ENCODE peak calls at places on chromosomes 2 and 18, in four cellular contexts. O is spleen, Y is stomach, M is endothelial cell of umbilical vein. U is an unnamed sample.

GRCh38 chr2:84970266-84970955 is 550 bp upstream of the KCMF1 start:
- DNase-seq in O (peak), Y (peak), M (peak), U (no peak)

GRCh38 chr18:13264986-13265900 is 46.7 kb downstream of the LDLRAD4 start:
- DNase-seq in O (no peak), M (no peak), Y (no peak), U (peak)

GRCh38 chr2:96259497-96259921 is 6.3 kb downstream of the TMEM127 start:
- DNase-seq in Y (peak), M (no peak), O (no peak), U (no peak)

GRCh38 chr18:63318882-63319382 is 637 bp downstream of the BCL2 start:
- DNase-seq in Y (no peak), M (peak), O (no peak), U (no peak)

GRCh38 chr2:12502759-12503158 is 214.0 kb upstream of the TRIB2 start:
- DNase-seq in M (no peak), O (no peak), Y (no peak), U (no peak)

GRCh38 chr2:23386422-23387220 is 1.6 kb downstream of the KLHL29 start:
- DNase-seq in Y (no peak), M (peak), O (peak), U (peak)

GRCh38 chr2:54569745-54570296 is 113.7 kb downstream of the SPTBN1 start:
- DNase-seq in Y (peak), O (no peak), M (no peak), U (no peak)

GRCh38 chr2:170823800-170824153 is 7.1 kb downstream of the GAD1 start:
- DNase-seq in O (no peak), Y (no peak), M (no peak), U (no peak)

GRCh38 chr18:33914399-33914798 is 310.3 kb downstream of the NOL4 start:
- DNase-seq in O (no peak), Y (no peak), M (no peak), U (no peak)

GRCh38 chr2:63735263-63735662 is 106.4 kb upstream of the UGP2 start:
- DNase-seq in Y (no peak), M (peak), O (no peak), U (no peak)

GRCh38 chr2:177651833-177652232 is 259.3 kb downstream of the AGPS start:
- DNase-seq in M (peak), O (no peak), Y (no peak), U (no peak)

GRCh38 chr2:30165050-30165520 is 18.3 kb downstream of the YPEL5 start:
- DNase-seq in O (no peak), M (peak), Y (peak), U (no peak)

GRCh38 chr2:172680595-172681176 is 55.0 kb upstream of the RAPGEF4 start:
- DNase-seq in M (peak), O (no peak), Y (no peak), U (no peak)

GRCh38 chr2:42493885-42494433 is at the start of gene KCNG3:
- DNase-seq in M (peak), Y (peak), O (peak), U (no peak)

GRCh38 chr18:49638209-49638785 is 76.4 kb downstream of the LIPG start:
- DNase-seq in O (peak), Y (no peak), M (no peak), U (no peak)

GRCh38 chr2:231364961-231365810 is 30.3 kb upstream of the B3GNT7 start:
- DNase-seq in O (peak), M (peak), Y (no peak), U (no peak)

DNA sequence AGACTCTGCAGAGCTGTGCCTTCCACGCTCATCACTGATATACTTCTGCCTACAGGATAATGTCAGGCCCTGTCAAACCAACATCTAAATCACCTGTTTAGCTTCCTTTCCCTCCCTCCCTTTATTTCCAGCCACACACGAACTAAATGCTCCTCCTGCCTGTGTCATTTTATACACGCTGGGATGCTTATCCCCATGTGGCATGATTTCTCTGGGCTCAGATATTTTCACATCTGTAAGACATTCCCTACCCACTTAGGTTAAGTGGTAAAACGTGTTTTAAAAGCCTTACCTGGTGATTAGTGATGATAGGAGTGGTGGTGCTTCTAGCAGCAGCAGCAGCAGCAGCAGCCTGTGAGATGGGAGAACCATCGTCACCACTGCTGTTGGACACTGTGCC is 301.8 kb downstream of the LRRTM1 start:
- DNase-seq in Y (no peak), O (no peak), M (no peak), U (no peak)
- TF ChIP-seq POLR2AphosphoS5 in Y (no peak), O (no peak), M (no peak), U (no peak)

GRCh38 chr2:238852186-238852869 is 4.4 kb downstream of the TWIST2 start:
- DNase-seq in Y (no peak), M (no peak), O (no peak), U (no peak)
- H3K4me3 ChIP-seq in Y (no peak), M (no peak), O (no peak), U (peak)

GRCh38 chr2:176080540-176081355 is 3.0 kb downstream of the EVX2 start:
- DNase-seq in M (no peak), O (no peak), Y (no peak), U (peak)

GRCh38 chr2:176078440-176079284 is 5.1 kb downstream of the EVX2 start:
- DNase-seq in O (no peak), Y (no peak), M (no peak), U (no peak)

GRCh38 chr2:176079851-176080539 is 3.8 kb downstream of the EVX2 start:
- DNase-seq in Y (no peak), M (no peak), O (no peak), U (no peak)

GRCh38 chr2:176081451-176081992 is 2.2 kb downstream of the EVX2 start:
- DNase-seq in Y (no peak), O (no peak), M (no peak), U (no peak)

GRCh38 chr2:176079285-176079830 is 4.4 kb downstream of the EVX2 start:
- DNase-seq in O (no peak), M (no peak), Y (no peak), U (no peak)
- TF ChIP-seq POLR2AphosphoS5 in O (no peak), M (no peak), Y (no peak), U (no peak)

GRCh38 chr2:39701137-39701536 is 35.4 kb downstream of the TMEM178A start:
- DNase-seq in Y (no peak), M (no peak), O (no peak), U (no peak)
- H3K4me3 ChIP-seq in Y (no peak), M (no peak), O (no peak), U (no peak)

GRCh38 chr2:160419776-160420521 is 73.7 kb downstream of the RBMS1 start:
- DNase-seq in O (no peak), M (peak), Y (no peak), U (no peak)
- TF ChIP-seq POLR2AphosphoS5 in O (no peak), M (no peak), Y (no peak), U (no peak)

GRCh38 chr2:161152302-161152701 is 7.9 kb upstream of the TANK start:
- DNase-seq in Y (no peak), M (no peak), O (no peak), U (no peak)

GRCh38 chr2:161146209-161146775 is 13.9 kb upstream of the TANK start:
- DNase-seq in Y (no peak), M (no peak), O (no peak), U (no peak)

GRCh38 chr2:161146996-161147395 is 13.2 kb upstream of the TANK start:
- DNase-seq in Y (no peak), O (no peak), M (no peak), U (no peak)

GRCh38 chr2:161150704-161151103 is 9.5 kb upstream of the TANK start:
- DNase-seq in O (no peak), M (no peak), Y (no peak), U (no peak)

DNA sequence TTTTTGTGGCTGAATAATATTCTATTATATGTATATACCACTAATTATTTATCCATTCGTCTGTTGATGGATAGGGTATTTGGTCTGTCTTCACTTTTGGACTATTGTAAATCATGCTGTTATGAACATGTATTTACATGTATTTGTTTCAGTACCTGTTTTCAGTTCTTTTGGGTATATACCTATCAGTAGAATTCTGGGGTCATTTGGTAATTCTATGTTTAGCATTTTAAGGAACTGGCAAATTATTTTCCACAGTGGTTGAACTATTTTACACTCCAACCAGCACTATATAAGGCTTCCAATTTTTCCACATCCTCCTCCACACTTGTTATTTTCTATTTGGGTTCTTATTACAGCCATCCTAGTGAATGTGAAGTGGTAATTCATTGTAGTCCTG is 12.4 kb upstream of the TANK start:
- DNase-seq in M (no peak), Y (no peak), O (no peak), U (no peak)
- H3K4me3 ChIP-seq in M (no peak), Y (no peak), O (no peak), U (no peak)

DNA sequence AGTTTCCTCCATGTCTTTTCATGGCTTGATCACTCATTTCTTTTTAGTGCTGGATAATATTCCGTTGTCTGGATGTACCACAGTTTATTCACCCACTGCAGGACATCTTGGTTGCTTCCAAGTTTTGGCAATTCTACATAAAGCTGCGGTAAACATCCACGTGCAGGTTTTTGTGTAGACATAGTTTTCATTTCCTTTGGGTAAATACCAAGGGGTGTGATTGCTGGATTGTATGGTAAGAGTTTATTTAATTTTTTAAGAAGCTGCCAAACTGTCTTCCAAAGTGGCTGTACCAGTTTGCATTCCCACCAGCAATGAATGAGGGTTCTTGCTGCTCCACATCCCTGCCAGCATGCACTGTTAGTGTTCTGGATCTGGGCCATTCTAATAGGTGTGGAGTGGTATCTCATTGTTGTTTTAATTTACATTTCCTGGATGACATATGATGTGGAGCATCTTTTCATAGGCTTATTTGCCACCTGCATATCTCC is 44.2 kb downstream of the EFR3B start:
- DNase-seq in O (no peak), Y (no peak), M (no peak), U (no peak)
- TF ChIP-seq POLR2AphosphoS5 in O (no peak), Y (no peak), M (no peak), U (no peak)

GRCh38 chr2:127418300-127419111 is at the start of gene PROC:
- DNase-seq in M (no peak), O (no peak), Y (peak), U (no peak)

GRCh38 chr2:127417406-127417805 is 821 bp upstream of the PROC start:
- DNase-seq in O (no peak), Y (no peak), M (no peak), U (no peak)

GRCh38 chr2:127419448-127420038 is 1.3 kb downstream of the PROC start:
- DNase-seq in Y (peak), O (no peak), M (no peak), U (no peak)

GRCh38 chr2:127420039-127420864 is 2.0 kb downstream of the PROC start:
- DNase-seq in Y (peak), M (no peak), O (no peak), U (peak)

GRCh38 chr2:127419112-127419430 is 844 bp downstream of the PROC start:
- DNase-seq in M (no peak), O (no peak), Y (no peak), U (no peak)
- H3K4me3 ChIP-seq in M (no peak), O (no peak), Y (no peak), U (no peak)

U was measured in vagina.